ENCODE peak calls at places on chromosome 5, in six cellular contexts. One of them, this sample, is unnamed.

GRCh38 chr5:17882760-17883488 is 248.7 kb downstream of the TAF11L14 start:
- DNase-seq in GM12892: no peak
- DNase-seq in H1: peak
- DNase-seq in K562: no peak
- DNase-seq in GM12878: no peak
- DNase-seq in HepG2: no peak
- DNase-seq in this sample: no peak

GRCh38 chr5:59813761-59814562 is 79.6 kb downstream of the PDE4D start:
- DNase-seq in K562: peak
- DNase-seq in GM12878: no peak
- DNase-seq in HepG2: peak
- DNase-seq in H1: no peak
- DNase-seq in GM12892: no peak
- DNase-seq in this sample: no peak

GRCh38 chr5:9066349-9066748 is 479.5 kb downstream of the SEMA5A start:
- DNase-seq in H1: no peak
- DNase-seq in GM12892: no peak
- DNase-seq in GM12878: no peak
- DNase-seq in HepG2: no peak
- DNase-seq in K562: no peak
- DNase-seq in this sample: no peak

GRCh38 chr5:87877495-87877894 is 391.1 kb downstream of the TMEM161B start:
- DNase-seq in K562: no peak
- DNase-seq in H1: no peak
- DNase-seq in GM12878: no peak
- DNase-seq in HepG2: no peak
- DNase-seq in GM12892: no peak
- DNase-seq in this sample: no peak

GRCh38 chr5:98468188-98468869 is 305.1 kb upstream of the RGMB start:
- DNase-seq in GM12892: no peak
- DNase-seq in GM12878: no peak
- DNase-seq in H1: no peak
- DNase-seq in K562: no peak
- DNase-seq in HepG2: no peak
- DNase-seq in this sample: no peak

GRCh38 chr5:106601605-106602004 is 1069.1 kb downstream of the EFNA5 start:
- DNase-seq in GM12878: peak
- DNase-seq in HepG2: no peak
- DNase-seq in H1: no peak
- DNase-seq in K562: no peak
- DNase-seq in GM12892: no peak
- DNase-seq in this sample: no peak

GRCh38 chr5:10724799-10725507 is 36.1 kb downstream of the DAP start:
- DNase-seq in H1: no peak
- DNase-seq in K562: peak
- DNase-seq in GM12892: no peak
- DNase-seq in HepG2: peak
- DNase-seq in GM12878: no peak
- DNase-seq in this sample: no peak

GRCh38 chr5:13944564-13945195 is at the start of gene DNAH5:
- DNase-seq in HepG2: no peak
- DNase-seq in GM12892: no peak
- DNase-seq in H1: no peak
- DNase-seq in GM12878: no peak
- DNase-seq in K562: no peak
- DNase-seq in this sample: no peak

GRCh38 chr5:86155763-86156162 is 462.0 kb upstream of the COX7C start:
- DNase-seq in HepG2: no peak
- DNase-seq in K562: no peak
- DNase-seq in H1: no peak
- DNase-seq in GM12892: no peak
- DNase-seq in GM12878: no peak
- DNase-seq in this sample: no peak

GRCh38 chr5:33369470-33370134 is 71.2 kb upstream of the TARS1 start:
- DNase-seq in GM12878: no peak
- DNase-seq in K562: no peak
- DNase-seq in HepG2: no peak
- DNase-seq in H1: no peak
- DNase-seq in GM12892: no peak
- DNase-seq in this sample: no peak

GRCh38 chr5:90365328-90365727 is 44.2 kb downstream of the CETN3 start:
- DNase-seq in H1: no peak
- DNase-seq in GM12892: no peak
- DNase-seq in HepG2: no peak
- DNase-seq in K562: no peak
- DNase-seq in GM12878: no peak
- DNase-seq in this sample: no peak

GRCh38 chr5:181217111-181217804 is 5.8 kb upstream of the TRIM41 start:
- DNase-seq in K562: peak
- DNase-seq in GM12878: peak
- DNase-seq in H1: no peak
- DNase-seq in HepG2: no peak
- DNase-seq in GM12892: no peak
- DNase-seq in this sample: no peak

GRCh38 chr5:54900906-54901725 is 84.3 kb downstream of the ESM1 start:
- DNase-seq in K562: no peak
- DNase-seq in GM12892: no peak
- DNase-seq in GM12878: no peak
- DNase-seq in HepG2: no peak
- DNase-seq in H1: no peak
- DNase-seq in this sample: no peak

GRCh38 chr5:17217421-17218352 is at the start of gene BASP1:
- DNase-seq in H1: no peak
- DNase-seq in GM12892: peak
- DNase-seq in GM12878: no peak
- DNase-seq in HepG2: no peak
- DNase-seq in K562: no peak
- DNase-seq in this sample: peak

GRCh38 chr5:148452499-148453193 is 68.9 kb downstream of the FBXO38 start:
- DNase-seq in HepG2: no peak
- DNase-seq in K562: no peak
- DNase-seq in H1: no peak
- DNase-seq in GM12892: no peak
- DNase-seq in GM12878: no peak
- DNase-seq in this sample: no peak

GRCh38 chr5:170503970-170504525 is at the start of gene KCNIP1:
- DNase-seq in H1: no peak
- DNase-seq in GM12878: no peak
- DNase-seq in HepG2: no peak
- DNase-seq in K562: no peak
- DNase-seq in GM12892: no peak
- DNase-seq in this sample: no peak

GRCh38 chr5:31939151-31939550 is 235.0 kb downstream of the GOLPH3 start:
- DNase-seq in K562: no peak
- DNase-seq in GM12878: no peak
- DNase-seq in H1: no peak
- DNase-seq in GM12892: no peak
- DNase-seq in HepG2: no peak
- DNase-seq in this sample: no peak

DNA sequence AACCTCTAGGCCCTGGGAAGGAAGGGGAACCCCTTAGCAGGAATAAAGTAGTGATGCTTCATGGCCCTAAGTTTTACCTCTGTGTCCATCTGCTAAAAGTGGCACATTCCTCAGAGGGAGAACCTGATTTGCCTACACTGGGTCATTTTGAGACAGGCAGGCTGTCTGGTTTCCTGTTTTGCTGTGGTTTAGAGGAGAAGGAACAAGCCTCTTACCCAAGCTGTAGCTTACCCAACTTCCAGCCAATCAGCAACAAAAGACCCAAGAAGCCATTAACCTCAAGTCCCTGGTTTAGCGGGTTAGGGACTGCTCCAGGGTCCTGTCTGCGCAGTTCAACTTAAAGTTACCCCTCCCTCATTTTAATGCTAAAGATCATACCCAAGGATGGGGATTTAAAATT is 411.0 kb downstream of the MAT2B start:
- DNase-seq in GM12878: peak
- DNase-seq in HepG2: no peak
- DNase-seq in H1: no peak
- DNase-seq in GM12892: peak
- DNase-seq in K562: no peak
- DNase-seq in this sample: no peak
- TF ChIP-seq POLR2AphosphoS5 in GM12878: no peak
- TF ChIP-seq POLR2AphosphoS5 in HepG2: no peak
- TF ChIP-seq POLR2AphosphoS5 in H1: no peak
- TF ChIP-seq POLR2AphosphoS5 in GM12892: no peak
- TF ChIP-seq POLR2AphosphoS5 in K562: no peak
- TF ChIP-seq POLR2AphosphoS5 in this sample: no peak

DNA sequence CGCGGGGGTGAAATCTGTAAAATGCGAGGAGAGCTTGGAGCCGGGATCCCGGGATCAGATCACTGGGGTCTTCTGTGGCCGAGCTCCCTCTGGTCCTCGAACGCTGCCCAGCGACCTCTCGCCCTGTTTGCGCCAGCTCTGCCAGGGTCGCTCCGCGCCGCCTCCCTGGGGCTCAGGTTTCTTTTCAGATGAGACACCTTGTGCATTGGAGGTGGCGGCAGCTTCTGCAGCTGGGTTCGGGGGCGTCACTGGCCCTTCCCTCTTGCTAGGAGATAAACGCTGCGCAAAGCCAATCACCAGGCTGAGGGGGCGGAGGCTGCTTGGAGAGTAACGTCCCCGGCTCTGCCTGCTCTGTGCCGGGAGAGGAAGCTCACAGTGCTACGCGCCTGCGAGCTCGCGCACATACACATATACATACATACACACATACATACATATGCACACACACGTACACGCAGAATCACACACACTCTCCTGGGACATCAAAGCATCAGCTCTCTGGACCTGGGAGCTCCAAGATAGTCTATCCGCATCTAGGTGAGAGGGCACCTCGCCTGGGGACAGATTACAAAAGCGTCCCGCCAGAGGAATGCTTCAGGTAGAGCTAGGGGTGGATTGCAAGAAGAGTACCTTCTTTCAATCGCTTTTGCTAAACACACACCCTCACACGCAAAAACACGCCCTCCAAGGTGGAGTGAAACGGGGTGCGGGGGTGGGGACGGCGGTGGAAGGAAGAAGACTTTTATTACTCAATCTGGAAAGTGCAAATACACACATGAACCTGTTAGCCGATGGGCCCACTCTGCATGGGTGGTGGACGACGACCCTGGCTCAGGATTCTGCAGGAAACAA is at the start of gene ST8SIA4:
- DNase-seq in HepG2: no peak
- DNase-seq in GM12892: peak
- DNase-seq in GM12878: peak
- DNase-seq in H1: peak
- DNase-seq in K562: peak
- DNase-seq in this sample: peak
- TF ChIP-seq POLR2A in HepG2: no peak
- TF ChIP-seq POLR2A in GM12892: peak
- TF ChIP-seq POLR2A in GM12878: peak
- TF ChIP-seq POLR2A in H1: peak
- TF ChIP-seq POLR2A in K562: peak
- TF ChIP-seq POLR2A in this sample: peak

GRCh38 chr5:68454766-68455165 is 239.2 kb downstream of the PIK3R1 start:
- DNase-seq in H1: no peak
- DNase-seq in GM12878: no peak
- DNase-seq in HepG2: no peak
- DNase-seq in K562: no peak
- DNase-seq in GM12892: no peak
- DNase-seq in this sample: no peak

GRCh38 chr5:68454172-68454571 is 238.6 kb downstream of the PIK3R1 start:
- DNase-seq in H1: no peak
- DNase-seq in K562: no peak
- DNase-seq in GM12892: no peak
- DNase-seq in HepG2: no peak
- DNase-seq in GM12878: no peak
- DNase-seq in this sample: no peak

GRCh38 chr5:68450245-68450852 is 234.8 kb downstream of the PIK3R1 start:
- DNase-seq in GM12892: no peak
- DNase-seq in HepG2: no peak
- DNase-seq in K562: no peak
- DNase-seq in GM12878: no peak
- DNase-seq in H1: no peak
- DNase-seq in this sample: no peak

GRCh38 chr5:68449380-68449779 is 233.8 kb downstream of the PIK3R1 start:
- DNase-seq in H1: no peak
- DNase-seq in GM12892: no peak
- DNase-seq in K562: no peak
- DNase-seq in HepG2: no peak
- DNase-seq in GM12878: no peak
- DNase-seq in this sample: no peak

GRCh38 chr5:68452286-68452685 is 236.7 kb downstream of the PIK3R1 start:
- DNase-seq in HepG2: peak
- DNase-seq in H1: no peak
- DNase-seq in K562: peak
- DNase-seq in GM12878: no peak
- DNase-seq in GM12892: no peak
- DNase-seq in this sample: no peak
- TF ChIP-seq TAF1 in HepG2: no peak
- TF ChIP-seq TAF1 in H1: no peak
- TF ChIP-seq TAF1 in K562: no peak
- TF ChIP-seq TAF1 in GM12878: no peak
- TF ChIP-seq TAF1 in GM12892: no peak
- TF ChIP-seq TAF1 in this sample: no peak

DNA sequence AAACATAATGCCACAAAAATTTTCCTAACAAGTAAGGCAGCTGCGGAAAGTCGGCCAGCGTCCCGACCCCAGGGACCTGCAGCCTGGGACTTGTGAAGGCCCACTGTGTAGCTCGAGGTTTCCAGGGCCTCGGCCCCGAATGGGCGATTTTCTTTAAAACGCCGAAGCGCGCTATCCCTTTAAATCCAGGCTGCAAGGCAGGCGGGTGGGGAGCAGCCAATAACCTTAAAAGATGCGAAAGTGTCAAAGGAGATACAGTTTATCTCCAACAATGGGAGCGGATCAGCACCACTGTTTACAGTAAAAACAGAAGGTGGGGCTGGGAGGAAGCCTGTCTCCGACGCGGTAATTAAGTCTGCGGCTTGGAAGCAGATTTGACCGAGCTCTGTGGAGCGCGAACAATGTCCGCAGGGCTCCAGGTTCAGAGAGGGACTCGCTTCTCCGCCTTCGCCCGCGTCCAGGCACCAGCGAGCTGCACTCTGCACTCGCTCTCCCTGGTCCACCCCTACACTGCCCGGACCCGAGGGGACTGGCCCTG is 1.6 kb upstream of the ZSWIM6 start:
- DNase-seq in H1: no peak
- DNase-seq in K562: peak
- DNase-seq in HepG2: peak
- DNase-seq in GM12878: no peak
- DNase-seq in GM12892: no peak
- DNase-seq in this sample: no peak
- TF ChIP-seq POLR2AphosphoS5 in H1: no peak
- TF ChIP-seq POLR2AphosphoS5 in K562: no peak
- TF ChIP-seq POLR2AphosphoS5 in HepG2: no peak
- TF ChIP-seq POLR2AphosphoS5 in GM12878: no peak
- TF ChIP-seq POLR2AphosphoS5 in GM12892: no peak
- TF ChIP-seq POLR2AphosphoS5 in this sample: no peak

GRCh38 chr5:140107312-140108092 is 6.4 kb upstream of the PURA start:
- DNase-seq in K562: peak
- DNase-seq in GM12878: peak
- DNase-seq in GM12892: peak
- DNase-seq in HepG2: peak
- DNase-seq in H1: no peak
- DNase-seq in this sample: peak
- TF ChIP-seq POLR2A in K562: peak
- TF ChIP-seq POLR2A in GM12878: peak
- TF ChIP-seq POLR2A in GM12892: peak
- TF ChIP-seq POLR2A in HepG2: no peak
- TF ChIP-seq POLR2A in H1: peak
- TF ChIP-seq POLR2A in this sample: peak